ENCODE peak calls at places on chromosome 20, in six cellular contexts. C, X, R, D, W and Z are unnamed samples.

GRCh38 chr20:8562356-8562755 is 430.3 kb downstream of the PLCB1 start:
- DNase-seq in C (no peak), X (no peak), R (no peak), D (no peak), W (no peak), Z (no peak)

GRCh38 chr20:45341579-45341938 is 6.7 kb downstream of the SDC4 start:
- DNase-seq in C (peak; percentile 37), X (no peak), R (no peak), D (no peak), W (no peak), Z (no peak)

GRCh38 chr20:49924247-49924646 is 8.9 kb upstream of the SPATA2 start:
- DNase-seq in C (no peak), X (no peak), R (no peak), D (no peak), W (no peak), Z (no peak)

GRCh38 chr20:46647469-46647868 is 3.8 kb downstream of the SLC13A3 start:
- DNase-seq in C (no peak), X (no peak), R (no peak), D (no peak), W (no peak), Z (no peak)

GRCh38 chr20:49283703-49284625 is 6.1 kb upstream of the ZNFX1 start:
- DNase-seq in C (no peak), X (no peak), R (no peak), D (no peak), W (no peak), Z (no peak)

GRCh38 chr20:61370841-61371303 is 118.8 kb downstream of the CDH4 start:
- DNase-seq in C (no peak), X (no peak), R (no peak), D (no peak), W (no peak), Z (no peak)

GRCh38 chr20:16479666-16480065 is 93.6 kb downstream of the KIF16B start:
- DNase-seq in C (no peak), X (no peak), R (no peak), D (no peak), W (no peak), Z (no peak)

GRCh38 chr20:51801220-51801991 is 915 bp downstream of the SALL4 start:
- DNase-seq in C (peak; percentile 53), X (no peak), R (no peak), D (no peak), W (no peak), Z (no peak)

GRCh38 chr20:53900380-53900999 is 169.9 kb downstream of the BCAS1 start:
- DNase-seq in C (no peak), X (no peak), R (no peak), D (peak; percentile 100), W (no peak), Z (no peak)

GRCh38 chr20:13312300-13312699 is 91.2 kb downstream of the ISM1 start:
- DNase-seq in C (no peak), X (no peak), R (no peak), D (no peak), W (no peak), Z (no peak)

GRCh38 chr20:59751075-59751711 is 146.9 kb downstream of the PHACTR3 start:
- DNase-seq in C (peak; percentile 77), X (peak; percentile 35), R (no peak), D (no peak), W (peak; percentile 44), Z (peak; percentile 88)

GRCh38 chr20:59221049-59221748 is 57.6 kb downstream of the ZNF831 start:
- DNase-seq in C (no peak), X (no peak), R (no peak), D (no peak), W (no peak), Z (peak; percentile 41)

GRCh38 chr20:3312940-3313656 is 74.1 kb upstream of the SLC4A11 start:
- DNase-seq in C (no peak), X (peak; percentile 45), R (no peak), D (peak; percentile 3), W (no peak), Z (no peak)